ENCODE peak calls at places on chromosomes 4 and X, in four cellular contexts. D is cardiac fibroblast, V is transverse colon, T is epithelial cell of esophagus. L is an unnamed sample.

GRCh38 chr4:177256950-177257349 is 52.7 kb upstream of the NEIL3 start:
- DNase-seq in D (peak; percentile 38), V (no peak), T (no peak), L (no peak)

GRCh38 chrX:5979338-5979737 is 249.3 kb downstream of the NLGN4X start:
- DNase-seq in D (no peak), V (no peak), T (no peak), L (no peak)

GRCh38 chr4:1009647-1010521 is 1.5 kb upstream of the FGFRL1 start:
- DNase-seq in D (peak; percentile 52), V (peak; percentile 84), T (peak; percentile 73), L (peak; percentile 56)

GRCh38 chrX:103779156-103779555 is 2.5 kb downstream of the PLP1 start:
- DNase-seq in D (peak; percentile 53), V (no peak), T (no peak), L (peak; percentile 67)

GRCh38 chrX:40683245-40683644 is 35.9 kb upstream of the CXorf38 start:
- DNase-seq in D (no peak), V (no peak), T (no peak), L (no peak)

GRCh38 chr4:52864816-52865215 is 2.7 kb downstream of the RASL11B start:
- DNase-seq in D (peak; percentile 12), V (no peak), T (no peak), L (peak; percentile 82)

GRCh38 chr4:25258980-25259578 is 25.2 kb downstream of the PI4K2B start:
- DNase-seq in D (peak; percentile 33), V (no peak), T (peak; percentile 51), L (peak; percentile 37)

GRCh38 chrX:154483325-154483724 is 3.1 kb downstream of the UBL4A start:
- DNase-seq in D (no peak), V (no peak), T (no peak), L (no peak)

GRCh38 chrX:72351606-72352338 is 46.1 kb upstream of the CITED1 start:
- DNase-seq in D (no peak), V (no peak), T (no peak), L (no peak)

GRCh38 chr4:95232358-95233156 is 316.2 kb downstream of the UNC5C start:
- DNase-seq in D (no peak), V (no peak), T (no peak), L (no peak)

GRCh38 chr4:183399616-183400015 is 44.8 kb upstream of the CDKN2AIP start:
- DNase-seq in D (no peak), V (no peak), T (no peak), L (no peak)

GRCh38 chrX:40278340-40279090 is 180.8 kb upstream of the BCOR start:
- DNase-seq in D (no peak), V (no peak), T (no peak), L (no peak)

GRCh38 chr4:61533140-61533539 is 333.0 kb downstream of the ADGRL3 start:
- DNase-seq in D (peak; percentile 75), V (no peak), T (peak; percentile 94), L (peak; percentile 52)

GRCh38 chr4:127012549-127012948 is 620.2 kb upstream of the INTU start:
- DNase-seq in D (peak; percentile 9), V (no peak), T (peak; percentile 18), L (peak; percentile 9)

GRCh38 chr4:98659741-98660507 is 1.5 kb upstream of the TSPAN5 start:
- DNase-seq in D (peak; percentile 64), V (no peak), T (peak; percentile 84), L (peak; percentile 47)

DNA sequence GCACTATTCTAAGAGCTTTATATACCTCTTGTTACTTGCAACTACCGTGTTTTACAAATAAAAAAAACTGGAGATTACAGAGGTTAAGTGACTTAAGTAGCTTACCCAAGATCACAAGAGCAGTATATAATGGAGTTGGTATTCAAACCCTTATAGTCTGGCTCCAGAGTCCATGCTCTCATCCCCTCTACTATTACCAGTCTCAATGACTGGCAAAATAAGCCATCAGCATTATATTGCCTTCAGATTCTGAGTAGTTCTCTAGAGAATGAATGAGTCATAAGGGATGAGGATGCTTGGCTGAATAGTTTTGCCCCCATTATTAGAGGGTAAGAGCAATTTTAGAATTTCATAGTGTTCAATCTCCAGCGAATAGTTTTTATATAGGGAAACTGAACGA is 170.1 kb upstream of the ATOH1 start:
- DNase-seq in D (no peak), V (no peak), T (no peak), L (no peak)
- H3K4me3 ChIP-seq in D (no peak overlapping the region), V (no peak overlapping the region), T (no peak overlapping the region), L (no peak overlapping the region)

DNA sequence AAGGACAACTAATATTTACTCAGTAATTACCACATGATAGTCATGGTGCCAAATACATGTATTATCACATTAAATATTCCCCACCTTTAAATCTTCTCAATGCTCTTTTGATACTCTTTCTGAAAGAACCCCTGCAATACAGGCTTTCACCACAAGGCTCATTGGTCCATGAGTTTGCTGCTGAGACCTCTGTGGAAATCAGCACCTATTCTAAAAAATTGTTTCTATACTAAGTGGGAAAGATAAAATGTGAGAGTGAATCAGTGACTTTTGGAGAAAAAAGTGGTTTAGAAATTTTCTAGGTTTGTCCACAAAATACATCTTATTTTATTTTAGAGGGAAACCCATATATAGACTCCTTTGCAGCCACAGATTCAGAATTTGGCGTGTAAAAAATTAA is 257.3 kb downstream of the ZIC3 start:
- DNase-seq in D (no peak), V (no peak), T (no peak), L (no peak)
- TF ChIP-seq CTCF in D (peak; percentile 10), V (no peak), T (no peak), L (no peak)

DNA sequence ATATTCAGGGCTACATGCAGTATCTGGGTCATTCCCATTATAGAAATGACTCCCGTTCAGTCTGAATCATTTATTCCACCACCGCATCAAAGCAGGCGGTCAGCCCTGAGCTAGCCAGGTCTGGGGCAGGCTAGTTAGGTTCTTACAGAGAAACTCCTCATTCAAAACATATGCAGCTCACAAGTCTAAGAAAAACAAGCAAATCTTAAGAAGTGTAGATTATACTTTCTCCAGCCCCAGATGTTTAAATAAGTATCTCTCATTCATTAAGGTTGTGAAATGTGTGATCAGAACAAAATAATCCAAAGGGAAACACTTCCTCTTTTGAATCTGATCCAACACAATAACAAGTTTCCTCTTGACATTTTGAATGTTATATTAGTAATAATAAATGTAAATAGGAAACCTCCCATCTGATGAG is 441.9 kb downstream of the INPP4B start:
- DNase-seq in D (peak; percentile 91), V (no peak), T (peak; percentile 77), L (peak; percentile 56)
- H3K4me3 ChIP-seq in D (peak overlapping the region; percentile 63), V (no peak overlapping the region), T (peak overlapping the region; percentile 66), L (peak overlapping the region; percentile 66)

DNA sequence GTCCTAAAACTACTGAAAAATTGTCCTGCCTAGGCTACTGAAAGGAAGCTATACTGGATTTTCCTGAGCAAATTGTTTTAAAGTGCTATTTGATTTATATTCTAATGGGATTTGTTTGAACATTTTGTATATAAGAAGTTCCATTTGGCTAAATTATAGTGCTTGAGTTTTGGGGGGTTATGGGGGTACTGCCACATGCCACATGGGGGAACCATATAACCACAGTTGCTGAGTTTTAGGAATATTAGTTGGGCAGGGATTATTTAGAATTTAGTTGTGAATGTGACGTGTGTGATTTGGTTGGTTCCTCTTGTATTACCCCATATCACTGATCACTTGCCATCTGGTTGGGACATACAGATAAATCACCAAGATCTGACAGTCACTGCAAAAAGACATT is 224.5 kb upstream of the TAPT1 start:
- DNase-seq in D (peak; percentile 5), V (no peak), T (no peak), L (peak; percentile 22)
- TF ChIP-seq CTCF in D (peak; percentile 17), V (no peak), T (no peak), L (peak; percentile 34)

GRCh38 chrX:68847172-68847571 is 18.4 kb downstream of the EFNB1 start:
- DNase-seq in D (no peak), V (no peak), T (no peak), L (no peak)

GRCh38 chrX:68848189-68848940 is 19.5 kb downstream of the EFNB1 start:
- DNase-seq in D (no peak), V (peak; percentile 47), T (no peak), L (no peak)

GRCh38 chrX:68843992-68844391 is 15.2 kb downstream of the EFNB1 start:
- DNase-seq in D (no peak), V (no peak), T (peak; percentile 79), L (no peak)

GRCh38 chrX:68842781-68843581 is 14.2 kb downstream of the EFNB1 start:
- DNase-seq in D (no peak), V (peak; percentile 51), T (peak; percentile 54), L (no peak)

DNA sequence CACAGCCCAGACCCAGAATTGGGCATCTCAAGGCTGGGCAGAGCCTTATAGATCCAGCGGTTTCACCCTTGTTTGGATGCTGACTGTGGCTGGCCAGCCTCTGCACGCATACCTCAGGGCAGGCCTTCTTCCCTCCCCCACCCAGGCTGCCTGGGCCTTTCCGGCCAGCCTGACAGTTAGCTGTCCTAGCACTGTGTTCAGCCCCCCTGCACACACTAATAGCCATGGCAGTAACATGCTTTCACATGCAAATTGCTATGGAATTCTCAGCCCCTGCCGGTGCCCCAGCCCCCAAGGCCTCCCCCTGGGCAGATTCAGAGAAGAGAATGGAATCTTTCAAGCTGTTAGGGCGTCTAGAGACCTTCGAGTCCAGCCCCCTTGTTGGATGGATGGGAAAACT is 17.7 kb downstream of the EFNB1 start:
- DNase-seq in D (no peak), V (no peak), T (no peak), L (no peak)
- H3K4me3 ChIP-seq in D (no peak overlapping the region), V (no peak overlapping the region), T (no peak overlapping the region), L (no peak overlapping the region)

GRCh38 chr4:168605411-168605810 is 108.6 kb downstream of the PALLD start:
- DNase-seq in D (peak; percentile 77), V (no peak), T (peak; percentile 53), L (peak; percentile 64)

GRCh38 chr4:168598191-168598590 is 101.3 kb downstream of the PALLD start:
- DNase-seq in D (peak; percentile 71), V (no peak), T (peak; percentile 70), L (peak; percentile 79)

GRCh38 chr4:168604496-168605373 is 107.9 kb downstream of the PALLD start:
- DNase-seq in D (peak; percentile 92), V (no peak), T (peak; percentile 90), L (peak; percentile 95)

GRCh38 chr4:168600796-168601583 is 104.1 kb downstream of the PALLD start:
- DNase-seq in D (no peak), V (no peak), T (peak; percentile 96), L (no peak)

GRCh38 chr4:168601899-168602298 is 105.0 kb downstream of the PALLD start:
- DNase-seq in D (no peak), V (no peak), T (peak; percentile 39), L (no peak)
- TF ChIP-seq CTCF in D (no peak), V (no peak), T (no peak), L (no peak)

DNA sequence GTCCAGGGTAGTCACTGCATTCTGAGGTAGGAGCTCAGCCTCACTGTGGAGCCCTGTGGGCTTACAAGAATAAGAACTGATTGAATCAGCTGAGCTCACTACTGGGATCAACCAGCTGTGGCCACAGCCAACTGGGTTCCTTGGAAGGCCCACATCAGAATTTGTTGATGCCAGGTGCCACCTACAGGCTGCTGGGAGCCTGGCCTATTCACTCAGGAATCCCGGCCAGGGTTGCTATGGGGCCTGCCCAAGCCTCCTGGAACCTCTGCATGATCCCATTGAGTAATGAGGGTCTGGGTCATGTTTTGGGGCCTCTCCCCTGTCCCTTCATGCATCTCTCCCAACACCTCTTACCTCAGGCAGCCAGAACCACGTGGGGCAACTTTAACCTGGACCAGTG is 53.9 kb upstream of the KIAA1210 start:
- DNase-seq in D (peak; percentile 23), V (peak; percentile 32), T (peak; percentile 23), L (peak; percentile 36)
- H3K4me3 ChIP-seq in D (no peak overlapping the region), V (no peak overlapping the region), T (no peak overlapping the region), L (no peak overlapping the region)

GRCh38 chr4:22873899-22874298 is 181.2 kb downstream of the GBA3 start:
- DNase-seq in D (no peak), V (no peak), T (no peak), L (no peak)

GRCh38 chr4:22874334-22874912 is 181.7 kb downstream of the GBA3 start:
- DNase-seq in D (no peak), V (peak; percentile 65), T (no peak), L (no peak)

GRCh38 chr4:22870847-22871246 is 178.1 kb downstream of the GBA3 start:
- DNase-seq in D (no peak), V (no peak), T (no peak), L (no peak)

GRCh38 chr4:22869235-22869634 is 176.5 kb downstream of the GBA3 start:
- DNase-seq in D (no peak), V (no peak), T (no peak), L (no peak)
- TF ChIP-seq CTCF in D (no peak), V (peak; percentile 9), T (no peak), L (no peak)